ENCODE peak calls at places on chromosome 17, in six cellular contexts. One of them, this sample, is unnamed.

GRCh38 chr17:60043846-60044245 is 34.9 kb downstream of the HEATR6 start:
- DNase-seq in H1: no peak
- DNase-seq in trophoblast cell: peak; percentile 81
- DNase-seq in mesenchymal stem cell: no peak
- DNase-seq in IMR-90: no peak
- DNase-seq in neuronal stem cell: no peak
- DNase-seq in this sample: no peak

GRCh38 chr17:60832206-60832605 is 154.6 kb downstream of the BCAS3 start:
- DNase-seq in IMR-90: no peak
- DNase-seq in trophoblast cell: no peak
- DNase-seq in mesenchymal stem cell: no peak
- DNase-seq in H1: no peak
- DNase-seq in neuronal stem cell: no peak
- DNase-seq in this sample: no peak

GRCh38 chr17:74736423-74737298 is at the start of gene RAB37:
- DNase-seq in neuronal stem cell: no peak
- DNase-seq in mesenchymal stem cell: no peak
- DNase-seq in trophoblast cell: no peak
- DNase-seq in IMR-90: no peak
- DNase-seq in H1: no peak
- DNase-seq in this sample: peak; percentile 94

GRCh38 chr17:60590075-60590474 is 9.9 kb upstream of the PPM1D start:
- DNase-seq in mesenchymal stem cell: no peak
- DNase-seq in neuronal stem cell: no peak
- DNase-seq in H1: no peak
- DNase-seq in IMR-90: no peak
- DNase-seq in trophoblast cell: no peak
- DNase-seq in this sample: no peak

GRCh38 chr17:82092094-82092586 is 5.9 kb downstream of the FASN start:
- DNase-seq in IMR-90: no peak
- DNase-seq in neuronal stem cell: no peak
- DNase-seq in trophoblast cell: no peak
- DNase-seq in H1: no peak
- DNase-seq in mesenchymal stem cell: no peak
- DNase-seq in this sample: no peak

GRCh38 chr17:83057397-83057761 is 22.0 kb upstream of the METRNL start:
- DNase-seq in mesenchymal stem cell: no peak
- DNase-seq in H1: no peak
- DNase-seq in trophoblast cell: no peak
- DNase-seq in IMR-90: no peak
- DNase-seq in neuronal stem cell: no peak
- DNase-seq in this sample: peak; percentile 26

GRCh38 chr17:1047177-1047885 is 50.4 kb downstream of the TIMM22 start:
- DNase-seq in neuronal stem cell: no peak
- DNase-seq in mesenchymal stem cell: peak; percentile 19
- DNase-seq in H1: no peak
- DNase-seq in trophoblast cell: no peak
- DNase-seq in IMR-90: peak; percentile 90
- DNase-seq in this sample: no peak

GRCh38 chr17:49851387-49852291 is 3.8 kb upstream of the TAC4 start:
- DNase-seq in trophoblast cell: peak; percentile 54
- DNase-seq in IMR-90: peak; percentile 59
- DNase-seq in mesenchymal stem cell: peak; percentile 61
- DNase-seq in H1: no peak
- DNase-seq in neuronal stem cell: peak; percentile 72
- DNase-seq in this sample: peak; percentile 86

GRCh38 chr17:43952724-43953666 is 745 bp downstream of the PYY start:
- DNase-seq in IMR-90: no peak
- DNase-seq in trophoblast cell: no peak
- DNase-seq in mesenchymal stem cell: no peak
- DNase-seq in H1: peak; percentile 66
- DNase-seq in neuronal stem cell: peak; percentile 70
- DNase-seq in this sample: peak; percentile 98

GRCh38 chr17:39687101-39687545 is 734 bp downstream of the PGAP3 start:
- DNase-seq in neuronal stem cell: no peak
- DNase-seq in H1: no peak
- DNase-seq in IMR-90: no peak
- DNase-seq in trophoblast cell: no peak
- DNase-seq in mesenchymal stem cell: no peak
- DNase-seq in this sample: no peak

GRCh38 chr17:39688475-39688835 is 598 bp upstream of the PGAP3 start:
- DNase-seq in IMR-90: peak; percentile 14
- DNase-seq in neuronal stem cell: no peak
- DNase-seq in H1: no peak
- DNase-seq in mesenchymal stem cell: peak; percentile 26
- DNase-seq in trophoblast cell: no peak
- DNase-seq in this sample: no peak

GRCh38 chr17:39684369-39685043 is 3.4 kb downstream of the PGAP3 start:
- DNase-seq in neuronal stem cell: no peak
- DNase-seq in trophoblast cell: no peak
- DNase-seq in mesenchymal stem cell: no peak
- DNase-seq in IMR-90: no peak
- DNase-seq in H1: no peak
- DNase-seq in this sample: no peak

GRCh38 chr17:39688945-39689344 is 1.1 kb upstream of the PGAP3 start:
- DNase-seq in mesenchymal stem cell: no peak
- DNase-seq in IMR-90: no peak
- DNase-seq in neuronal stem cell: no peak
- DNase-seq in H1: peak; percentile 73
- DNase-seq in trophoblast cell: no peak
- DNase-seq in this sample: peak; percentile 69

GRCh38 chr17:39687546-39688474 is at the start of gene PGAP3:
- DNase-seq in neuronal stem cell: peak; percentile 87
- DNase-seq in trophoblast cell: peak; percentile 81
- DNase-seq in IMR-90: peak; percentile 89
- DNase-seq in H1: peak; percentile 85
- DNase-seq in mesenchymal stem cell: peak; percentile 93
- DNase-seq in this sample: peak; percentile 96
- H2BK120ac ChIP-seq in neuronal stem cell: peak within 1 kb of the TSS; percentile 53
- H2BK120ac ChIP-seq in trophoblast cell: peak within 1 kb of the TSS; percentile 79
- H2BK120ac ChIP-seq in IMR-90: peak within 1 kb of the TSS; percentile 87
- H2BK120ac ChIP-seq in H1: peak within 1 kb of the TSS; percentile 99
- H2BK120ac ChIP-seq in mesenchymal stem cell: peak within 1 kb of the TSS; percentile 71
- H2BK120ac ChIP-seq in this sample: peak within 1 kb of the TSS; percentile 71

GRCh38 chr17:32927724-32928526 is at the start of gene TMEM98:
- DNase-seq in trophoblast cell: no peak
- DNase-seq in neuronal stem cell: peak; percentile 42
- DNase-seq in IMR-90: peak; percentile 12
- DNase-seq in mesenchymal stem cell: peak; percentile 29
- DNase-seq in H1: no peak
- DNase-seq in this sample: peak; percentile 63
- H3K4ac ChIP-seq in trophoblast cell: peak within 1 kb of the TSS; percentile 69
- H3K4ac ChIP-seq in neuronal stem cell: no peak within 1 kb of the TSS
- H3K4ac ChIP-seq in IMR-90: peak within 1 kb of the TSS; percentile 92
- H3K4ac ChIP-seq in mesenchymal stem cell: peak within 1 kb of the TSS; percentile 71
- H3K4ac ChIP-seq in H1: peak within 1 kb of the TSS; percentile 72
- H3K4ac ChIP-seq in this sample: no peak within 1 kb of the TSS

DNA sequence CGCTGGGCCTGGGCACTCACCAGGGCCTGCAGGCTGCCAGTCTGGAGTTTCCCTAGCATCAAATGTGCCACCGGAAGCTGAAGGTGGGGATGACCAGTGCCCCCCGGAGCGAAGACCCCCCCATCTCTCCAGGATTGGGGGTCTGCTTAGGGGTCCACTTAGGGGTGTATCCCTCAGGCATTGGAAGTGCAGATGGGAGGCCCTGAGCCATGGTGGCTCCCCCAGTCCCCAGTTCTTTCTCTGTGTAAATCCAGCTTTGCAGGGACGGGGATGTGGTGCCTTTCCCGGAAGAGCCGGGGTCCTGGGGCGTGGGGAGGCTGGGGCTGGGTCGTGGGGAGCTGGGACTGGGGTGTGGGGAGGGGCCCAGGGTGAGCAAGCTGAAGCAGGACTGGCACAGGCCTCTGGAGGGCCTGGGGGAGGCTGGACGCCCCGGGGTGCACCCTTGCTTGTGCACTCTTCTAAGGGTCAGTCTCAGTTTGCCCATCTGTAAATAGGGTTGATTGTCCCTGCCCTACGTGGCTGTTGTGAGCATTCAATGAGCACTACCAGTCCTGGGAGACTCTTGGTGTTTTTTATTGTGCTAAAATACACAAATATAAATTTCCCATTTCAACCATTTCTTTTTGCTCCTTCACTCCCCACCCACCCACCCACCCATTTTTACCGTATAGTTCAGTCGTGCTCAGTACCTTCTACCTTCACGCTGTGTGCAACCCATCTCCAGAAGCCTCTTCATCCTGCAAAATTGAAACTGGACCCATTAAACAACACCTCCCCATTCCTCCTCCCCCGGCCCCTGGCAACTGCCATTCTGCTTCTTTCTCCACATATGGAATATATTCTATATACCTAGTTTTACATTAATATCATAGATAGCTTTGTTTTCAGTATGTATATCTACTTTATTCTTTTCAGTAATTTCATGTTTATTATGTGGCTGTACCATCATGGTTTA is 7.7 kb upstream of the TBC1D3B start:
- DNase-seq in trophoblast cell: no peak
- DNase-seq in H1: no peak
- DNase-seq in neuronal stem cell: no peak
- DNase-seq in IMR-90: no peak
- DNase-seq in mesenchymal stem cell: no peak
- DNase-seq in this sample: no peak
- H2AFZ ChIP-seq in trophoblast cell: peak overlapping the region; percentile 80
- H2AFZ ChIP-seq in H1: peak overlapping the region; percentile 7
- H2AFZ ChIP-seq in neuronal stem cell: peak overlapping the region; percentile 92
- H2AFZ ChIP-seq in IMR-90: peak overlapping the region; percentile 63
- H2AFZ ChIP-seq in mesenchymal stem cell: peak overlapping the region; percentile 54
- H2AFZ ChIP-seq in this sample: no peak overlapping the region

GRCh38 chr17:31093866-31094599 is 744 bp upstream of the NF1 start:
- DNase-seq in mesenchymal stem cell: no peak
- DNase-seq in IMR-90: no peak
- DNase-seq in H1: no peak
- DNase-seq in neuronal stem cell: no peak
- DNase-seq in trophoblast cell: no peak
- DNase-seq in this sample: no peak
- H2BK120ac ChIP-seq in mesenchymal stem cell: peak overlapping the region; percentile 21
- H2BK120ac ChIP-seq in IMR-90: no peak overlapping the region
- H2BK120ac ChIP-seq in H1: no peak overlapping the region
- H2BK120ac ChIP-seq in neuronal stem cell: no peak overlapping the region
- H2BK120ac ChIP-seq in trophoblast cell: peak overlapping the region; percentile 20
- H2BK120ac ChIP-seq in this sample: no peak overlapping the region

DNA sequence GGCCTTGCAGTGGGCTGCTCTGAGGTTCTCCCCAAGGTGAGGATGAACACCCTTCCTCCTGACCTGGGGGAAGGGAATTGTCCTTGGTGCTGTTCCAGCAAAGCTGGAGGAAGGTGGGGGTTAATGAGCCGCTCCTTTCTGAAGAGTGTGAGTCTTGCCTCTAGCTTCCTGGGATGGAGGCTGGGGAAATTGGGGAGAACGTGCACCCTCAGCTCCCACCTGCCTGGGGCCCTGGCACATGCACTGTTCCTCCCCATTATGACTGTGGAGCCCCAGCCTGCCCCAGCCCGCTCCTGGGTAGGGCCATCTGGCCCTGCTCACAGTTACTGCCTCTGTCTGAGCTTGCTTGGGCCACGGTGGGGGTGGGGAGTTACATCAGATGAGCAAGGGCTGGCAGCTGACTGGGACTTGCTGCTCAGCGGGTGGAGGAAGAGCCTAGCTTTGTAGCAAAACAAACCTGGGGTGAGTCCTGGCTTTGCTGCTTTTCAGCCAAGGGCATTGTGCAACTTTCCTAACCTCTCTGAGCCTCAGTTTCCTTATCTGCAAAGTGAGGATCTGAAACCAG is 11.1 kb downstream of the TNS4 start:
- DNase-seq in H1: no peak
- DNase-seq in trophoblast cell: no peak
- DNase-seq in mesenchymal stem cell: peak; percentile 83
- DNase-seq in IMR-90: peak; percentile 81
- DNase-seq in neuronal stem cell: no peak
- DNase-seq in this sample: peak; percentile 86
- H3K4ac ChIP-seq in H1: peak overlapping the region; percentile 22
- H3K4ac ChIP-seq in trophoblast cell: no peak overlapping the region
- H3K4ac ChIP-seq in mesenchymal stem cell: peak overlapping the region; percentile 84
- H3K4ac ChIP-seq in IMR-90: peak overlapping the region; percentile 97
- H3K4ac ChIP-seq in neuronal stem cell: no peak overlapping the region
- H3K4ac ChIP-seq in this sample: no peak overlapping the region

DNA sequence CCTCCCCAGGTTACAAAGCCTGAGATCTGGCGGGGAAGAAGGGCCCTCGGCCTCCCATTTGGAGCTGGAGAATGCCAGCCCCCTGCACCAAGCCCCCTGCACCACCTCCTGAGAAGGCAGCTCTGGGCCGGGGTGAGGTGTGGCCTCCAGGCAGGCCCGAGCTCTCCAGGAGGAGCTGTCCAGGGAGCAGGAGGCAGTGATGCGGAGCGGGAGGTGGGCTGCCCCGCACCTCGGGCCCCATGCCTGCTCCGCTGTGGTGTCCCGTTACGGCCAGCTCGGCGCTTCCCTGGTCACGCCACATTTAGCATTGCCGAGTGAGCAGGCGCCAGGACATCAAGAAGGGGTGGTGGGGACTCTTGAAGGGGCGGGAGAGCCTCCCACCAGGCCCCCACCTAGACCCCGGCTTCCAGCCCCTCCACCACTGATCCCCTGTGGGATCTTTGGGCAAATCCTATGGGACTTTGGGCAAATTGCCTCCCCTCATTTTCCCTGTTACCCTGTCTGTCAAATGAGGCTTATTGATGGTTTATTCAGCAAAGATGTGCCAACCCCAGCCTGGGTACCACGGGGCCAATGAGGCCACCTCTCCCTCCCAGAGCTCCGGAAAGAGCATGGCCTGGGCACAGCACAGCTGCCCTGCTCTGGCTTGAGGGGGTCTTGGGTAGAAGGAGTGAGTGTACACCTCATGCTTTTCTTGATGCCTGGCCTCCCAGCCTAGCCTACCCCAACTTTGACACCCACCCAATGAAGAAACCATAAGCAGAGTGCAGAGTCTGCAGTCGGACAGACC is 15.3 kb downstream of the FOXN1 start:
- DNase-seq in trophoblast cell: no peak
- DNase-seq in H1: no peak
- DNase-seq in neuronal stem cell: no peak
- DNase-seq in IMR-90: no peak
- DNase-seq in mesenchymal stem cell: no peak
- DNase-seq in this sample: peak; percentile 77
- H2AFZ ChIP-seq in trophoblast cell: no peak overlapping the region
- H2AFZ ChIP-seq in H1: no peak overlapping the region
- H2AFZ ChIP-seq in neuronal stem cell: no peak overlapping the region
- H2AFZ ChIP-seq in IMR-90: peak overlapping the region; percentile 63
- H2AFZ ChIP-seq in mesenchymal stem cell: no peak overlapping the region
- H2AFZ ChIP-seq in this sample: no peak overlapping the region

This sample was measured in H9.